ENCODE peak calls at places on chromosomes 1 and 21, in five cellular contexts. One of them, this sample, is unnamed.

GRCh38 chr1:174007846-174008245 is 14.3 kb downstream of the RC3H1 start:
- DNase-seq in breast epithelium: no peak
- DNase-seq in endothelial cell: no peak
- DNase-seq in iPS-NIHi11: no peak
- DNase-seq in islet precursor cell: no peak
- DNase-seq in this sample: no peak

GRCh38 chr1:246106342-246106763 is 400.7 kb downstream of the SMYD3 start:
- DNase-seq in iPS-NIHi11: no peak
- DNase-seq in breast epithelium: no peak
- DNase-seq in islet precursor cell: no peak
- DNase-seq in endothelial cell: no peak
- DNase-seq in this sample: no peak

GRCh38 chr1:151858030-151858746 is 4.7 kb upstream of the THEM5 start:
- DNase-seq in endothelial cell: no peak
- DNase-seq in iPS-NIHi11: no peak
- DNase-seq in islet precursor cell: no peak
- DNase-seq in breast epithelium: no peak
- DNase-seq in this sample: no peak

GRCh38 chr1:228043281-228043845 is 36.6 kb downstream of the WNT3A start:
- DNase-seq in breast epithelium: peak; percentile 72
- DNase-seq in iPS-NIHi11: no peak
- DNase-seq in islet precursor cell: peak; percentile 69
- DNase-seq in endothelial cell: no peak
- DNase-seq in this sample: no peak

GRCh38 chr1:220368352-220369265 is 96.4 kb upstream of the RAB3GAP2 start:
- DNase-seq in breast epithelium: no peak
- DNase-seq in iPS-NIHi11: peak; percentile 33
- DNase-seq in islet precursor cell: peak; percentile 92
- DNase-seq in endothelial cell: no peak
- DNase-seq in this sample: no peak

GRCh38 chr1:27057801-27058647 is 45.4 kb upstream of the TENT5B start:
- DNase-seq in breast epithelium: no peak
- DNase-seq in islet precursor cell: peak; percentile 60
- DNase-seq in iPS-NIHi11: no peak
- DNase-seq in endothelial cell: no peak
- DNase-seq in this sample: peak; percentile 27

GRCh38 chr1:14363707-14364413 is 234.6 kb upstream of the KAZN start:
- DNase-seq in islet precursor cell: no peak
- DNase-seq in iPS-NIHi11: no peak
- DNase-seq in breast epithelium: no peak
- DNase-seq in endothelial cell: no peak
- DNase-seq in this sample: no peak

GRCh38 chr1:29478879-29479278 is 242.6 kb downstream of the PTPRU start:
- DNase-seq in breast epithelium: no peak
- DNase-seq in islet precursor cell: peak; percentile 22
- DNase-seq in endothelial cell: no peak
- DNase-seq in iPS-NIHi11: no peak
- DNase-seq in this sample: no peak

GRCh38 chr1:10899490-10900264 is 103.2 kb upstream of the CASZ1 start:
- DNase-seq in islet precursor cell: peak; percentile 82
- DNase-seq in breast epithelium: no peak
- DNase-seq in iPS-NIHi11: peak; percentile 3
- DNase-seq in endothelial cell: no peak
- DNase-seq in this sample: no peak

GRCh38 chr1:204345941-204346678 is 13.6 kb downstream of the PLEKHA6 start:
- DNase-seq in breast epithelium: no peak
- DNase-seq in islet precursor cell: no peak
- DNase-seq in endothelial cell: no peak
- DNase-seq in iPS-NIHi11: no peak
- DNase-seq in this sample: no peak

GRCh38 chr1:156140879-156141707 is 12.3 kb upstream of the SEMA4A start:
- DNase-seq in iPS-NIHi11: peak; percentile 89
- DNase-seq in endothelial cell: peak; percentile 84
- DNase-seq in islet precursor cell: peak; percentile 83
- DNase-seq in breast epithelium: no peak
- DNase-seq in this sample: peak; percentile 87

GRCh38 chr1:109849670-109850069 is 61.0 kb upstream of the CSF1 start:
- DNase-seq in endothelial cell: no peak
- DNase-seq in iPS-NIHi11: no peak
- DNase-seq in islet precursor cell: no peak
- DNase-seq in breast epithelium: no peak
- DNase-seq in this sample: no peak

GRCh38 chr1:205301842-205302588 is 19.5 kb downstream of the NUAK2 start:
- DNase-seq in iPS-NIHi11: no peak
- DNase-seq in breast epithelium: no peak
- DNase-seq in endothelial cell: no peak
- DNase-seq in islet precursor cell: no peak
- DNase-seq in this sample: no peak

GRCh38 chr1:27521336-27522147 is 31.6 kb upstream of the WASF2 start:
- DNase-seq in breast epithelium: no peak
- DNase-seq in endothelial cell: no peak
- DNase-seq in islet precursor cell: peak; percentile 54
- DNase-seq in iPS-NIHi11: no peak
- DNase-seq in this sample: no peak

GRCh38 chr21:42670884-42671283 is 17.5 kb downstream of the PDE9A start:
- DNase-seq in breast epithelium: no peak
- DNase-seq in endothelial cell: no peak
- DNase-seq in iPS-NIHi11: no peak
- DNase-seq in islet precursor cell: no peak
- DNase-seq in this sample: no peak

GRCh38 chr21:34227386-34227852 is 136.4 kb upstream of the KCNE2 start:
- DNase-seq in endothelial cell: no peak
- DNase-seq in iPS-NIHi11: no peak
- DNase-seq in islet precursor cell: no peak
- DNase-seq in breast epithelium: no peak
- DNase-seq in this sample: no peak

GRCh38 chr1:109897244-109897955 is 13.2 kb upstream of the CSF1 start:
- DNase-seq in breast epithelium: no peak
- DNase-seq in islet precursor cell: no peak
- DNase-seq in endothelial cell: no peak
- DNase-seq in iPS-NIHi11: no peak
- DNase-seq in this sample: no peak

GRCh38 chr1:111275079-111275478 is 15.6 kb upstream of the CHIA start:
- DNase-seq in islet precursor cell: peak; percentile 85
- DNase-seq in breast epithelium: no peak
- DNase-seq in iPS-NIHi11: no peak
- DNase-seq in endothelial cell: no peak
- DNase-seq in this sample: no peak

GRCh38 chr1:160205242-160205973 is at the start of gene PEA15:
- DNase-seq in endothelial cell: peak; percentile 76
- DNase-seq in islet precursor cell: peak; percentile 84
- DNase-seq in iPS-NIHi11: peak; percentile 98
- DNase-seq in breast epithelium: peak; percentile 73
- DNase-seq in this sample: peak; percentile 83

GRCh38 chr1:26203642-26204318 is 13.4 kb downstream of the CATSPER4 start:
- DNase-seq in islet precursor cell: no peak
- DNase-seq in iPS-NIHi11: no peak
- DNase-seq in endothelial cell: no peak
- DNase-seq in breast epithelium: no peak
- DNase-seq in this sample: no peak

GRCh38 chr1:52404116-52404974 is at the start of the genes ORC1 and PRPF38A:
- DNase-seq in iPS-NIHi11: peak; percentile 98
- DNase-seq in endothelial cell: peak; percentile 90
- DNase-seq in islet precursor cell: peak; percentile 98
- DNase-seq in breast epithelium: peak; percentile 96
- DNase-seq in this sample: peak; percentile 99

GRCh38 chr1:113993072-113993471 is 13.8 kb downstream of the OLFML3 start:
- DNase-seq in iPS-NIHi11: no peak
- DNase-seq in breast epithelium: no peak
- DNase-seq in islet precursor cell: no peak
- DNase-seq in endothelial cell: no peak
- DNase-seq in this sample: no peak

GRCh38 chr1:206025283-206025820 is 1.7 kb upstream of the CTSE start:
- DNase-seq in breast epithelium: no peak
- DNase-seq in endothelial cell: no peak
- DNase-seq in islet precursor cell: no peak
- DNase-seq in iPS-NIHi11: no peak
- DNase-seq in this sample: no peak

GRCh38 chr1:10777749-10778574 is 18.5 kb downstream of the CASZ1 start:
- DNase-seq in endothelial cell: no peak
- DNase-seq in breast epithelium: no peak
- DNase-seq in iPS-NIHi11: no peak
- DNase-seq in islet precursor cell: no peak
- DNase-seq in this sample: no peak

GRCh38 chr1:22776051-22776611 is 65.5 kb downstream of the EPHB2 start:
- DNase-seq in iPS-NIHi11: no peak
- DNase-seq in islet precursor cell: no peak
- DNase-seq in breast epithelium: no peak
- DNase-seq in endothelial cell: no peak
- DNase-seq in this sample: no peak

GRCh38 chr1:173861731-173862145 is 6.1 kb downstream of the GAS5 start:
- DNase-seq in iPS-NIHi11: no peak
- DNase-seq in breast epithelium: no peak
- DNase-seq in islet precursor cell: peak; percentile 64
- DNase-seq in endothelial cell: no peak
- DNase-seq in this sample: no peak

GRCh38 chr1:247740721-247741120 is 2.3 kb downstream of the OR14K1 start:
- DNase-seq in endothelial cell: no peak
- DNase-seq in islet precursor cell: no peak
- DNase-seq in iPS-NIHi11: no peak
- DNase-seq in breast epithelium: no peak
- DNase-seq in this sample: no peak

GRCh38 chr1:233883671-233884070 is 20.8 kb upstream of the SLC35F3 start:
- DNase-seq in iPS-NIHi11: peak; percentile 21
- DNase-seq in breast epithelium: no peak
- DNase-seq in islet precursor cell: peak; percentile 67
- DNase-seq in endothelial cell: no peak
- DNase-seq in this sample: no peak

GRCh38 chr21:45947296-45947695 is 34.3 kb upstream of the COL6A1 start:
- DNase-seq in islet precursor cell: no peak
- DNase-seq in breast epithelium: peak; percentile 15
- DNase-seq in endothelial cell: no peak
- DNase-seq in iPS-NIHi11: peak; percentile 4
- DNase-seq in this sample: no peak

GRCh38 chr1:21641967-21642366 is 27.2 kb downstream of the RAP1GAP start:
- DNase-seq in islet precursor cell: no peak
- DNase-seq in endothelial cell: no peak
- DNase-seq in breast epithelium: no peak
- DNase-seq in iPS-NIHi11: no peak
- DNase-seq in this sample: no peak

GRCh38 chr1:224525411-224526040 is 90.6 kb upstream of the CNIH3 start:
- DNase-seq in islet precursor cell: no peak
- DNase-seq in iPS-NIHi11: no peak
- DNase-seq in endothelial cell: no peak
- DNase-seq in breast epithelium: no peak
- DNase-seq in this sample: no peak

GRCh38 chr1:43566382-43567035 is 35.8 kb downstream of the PTPRF start:
- DNase-seq in breast epithelium: no peak
- DNase-seq in islet precursor cell: no peak
- DNase-seq in endothelial cell: no peak
- DNase-seq in iPS-NIHi11: no peak
- DNase-seq in this sample: no peak

GRCh38 chr1:93692451-93692861 is 10.8 kb upstream of the BCAR3 start:
- DNase-seq in endothelial cell: no peak
- DNase-seq in islet precursor cell: no peak
- DNase-seq in breast epithelium: no peak
- DNase-seq in iPS-NIHi11: no peak
- DNase-seq in this sample: no peak

GRCh38 chr1:33324677-33325417 is 3.9 kb upstream of the A3GALT2 start:
- DNase-seq in islet precursor cell: no peak
- DNase-seq in breast epithelium: no peak
- DNase-seq in iPS-NIHi11: no peak
- DNase-seq in endothelial cell: no peak
- DNase-seq in this sample: no peak

GRCh38 chr1:41714613-41715389 is 203.9 kb downstream of the HIVEP3 start:
- DNase-seq in iPS-NIHi11: no peak
- DNase-seq in islet precursor cell: no peak
- DNase-seq in endothelial cell: no peak
- DNase-seq in breast epithelium: no peak
- DNase-seq in this sample: peak; percentile 33

GRCh38 chr1:53328490-53329182 is 766 bp upstream of the LRP8 start:
- DNase-seq in breast epithelium: no peak
- DNase-seq in endothelial cell: no peak
- DNase-seq in iPS-NIHi11: peak; percentile 86
- DNase-seq in islet precursor cell: peak; percentile 76
- DNase-seq in this sample: peak; percentile 37

GRCh38 chr1:155389831-155390230 is 69.1 kb downstream of the RUSC1 start:
- DNase-seq in iPS-NIHi11: no peak
- DNase-seq in breast epithelium: no peak
- DNase-seq in islet precursor cell: no peak
- DNase-seq in endothelial cell: no peak
- DNase-seq in this sample: no peak

GRCh38 chr1:23751050-23751814 is 8.0 kb downstream of the ELOA start:
- DNase-seq in islet precursor cell: peak; percentile 75
- DNase-seq in endothelial cell: peak; percentile 42
- DNase-seq in iPS-NIHi11: peak; percentile 77
- DNase-seq in breast epithelium: no peak
- DNase-seq in this sample: peak; percentile 32

This sample was measured in nephron progenitor cell.